ENCODE peak calls at places on chromosomes 16 and 17, in five cellular contexts. D is HFF-Myc; C is cardiac muscle cell; Q is activated CD8-positive, alpha-beta T cell treated with anti-CD3 and anti-CD28 coated beads for 36 hours; L is stomach. K is an unnamed sample.

GRCh38 chr17:50269477-50270429 is 4.5 kb upstream of the TMEM92 start:
- DNase-seq in D (peak; percentile 85), C (peak; percentile 86), Q (peak; percentile 88), L (peak; percentile 76), K (peak; percentile 44)

GRCh38 chr16:84839956-84840355 is 20.2 kb downstream of the CRISPLD2 start:
- DNase-seq in D (no peak), C (peak; percentile 74), Q (no peak), L (no peak), K (no peak)

GRCh38 chr16:24524855-24525652 is 14.3 kb upstream of the RBBP6 start:
- DNase-seq in D (no peak), C (peak; percentile 41), Q (no peak), L (no peak), K (no peak)

GRCh38 chr17:3594976-3595375 is 14.2 kb downstream of the TRPV1 start:
- DNase-seq in D (no peak), C (peak; percentile 28), Q (no peak), L (no peak), K (no peak)

GRCh38 chr16:793414-793813 is 5.0 kb downstream of the CHTF18 start:
- DNase-seq in D (no peak), C (no peak), Q (no peak), L (no peak), K (no peak)

GRCh38 chr16:20774703-20775362 is 11.0 kb downstream of the ACSM3 start:
- DNase-seq in D (peak; percentile 55), C (peak; percentile 72), Q (peak; percentile 83), L (peak; percentile 85), K (peak; percentile 73)

GRCh38 chr17:50686494-50687199 is 21.1 kb downstream of the ANKRD40 start:
- DNase-seq in D (no peak), C (peak; percentile 80), Q (no peak), L (peak; percentile 79), K (no peak)

GRCh38 chr17:16085066-16085699 is 85.6 kb downstream of the TTC19 start:
- DNase-seq in D (peak; percentile 56), C (peak; percentile 73), Q (no peak), L (no peak), K (no peak)

GRCh38 chr17:11852231-11852630 is 145.0 kb downstream of the ZNF18 start:
- DNase-seq in D (no peak), C (no peak), Q (no peak), L (no peak), K (no peak)

K was measured in erythroblast.